ENCODE peak calls at places on chromosomes 3 and 15, in five cellular contexts. S is GM12878, K is IMR-90, M is K562, H is SK-N-SH. U is an unnamed sample.

GRCh38 chr3:188106454-188106853 is 47.5 kb upstream of the LPP start:
- DNase-seq in K (no peak), M (no peak), H (no peak), S (no peak), U (peak)

GRCh38 chr15:63256433-63256884 is 20.9 kb upstream of the APH1B start:
- DNase-seq in M (peak), K (peak), H (no peak), S (no peak), U (peak)

GRCh38 chr3:101513419-101513986 is 491 bp upstream of the SENP7 start:
- DNase-seq in H (no peak), M (no peak), S (no peak), K (no peak), U (no peak)

GRCh38 chr3:193948459-193948858 is 187.5 kb upstream of the HES1 start:
- DNase-seq in M (no peak), K (no peak), H (no peak), S (no peak), U (no peak)

GRCh38 chr3:99836681-99837080 is 19.0 kb downstream of the CMSS1 start:
- DNase-seq in M (no peak), H (no peak), S (no peak), K (no peak), U (no peak)

GRCh38 chr3:136819784-136820640 is 1.1 kb downstream of the SLC35G2 start:
- DNase-seq in S (no peak), K (peak), H (peak), M (no peak), U (peak)

GRCh38 chr3:73056365-73057150 is 4.9 kb upstream of the EBLN2 start:
- DNase-seq in S (no peak), M (no peak), K (peak), H (peak), U (peak)

GRCh38 chr3:89326997-89327396 is 219.6 kb downstream of the EPHA3 start:
- DNase-seq in H (no peak), K (no peak), M (no peak), S (no peak), U (no peak)

GRCh38 chr3:168736202-168736601 is 640.5 kb upstream of the GOLIM4 start:
- DNase-seq in S (no peak), M (no peak), K (no peak), H (no peak), U (no peak)

GRCh38 chr3:127158614-127159221 is 34.2 kb upstream of the PRR23E start:
- DNase-seq in M (no peak), K (no peak), S (no peak), H (no peak), U (no peak)

GRCh38 chr3:58117561-58118305 is 93.0 kb downstream of the DNASE1L3 start:
- DNase-seq in K (peak), H (no peak), M (no peak), S (no peak), U (no peak)

GRCh38 chr15:45449878-45450277 is 71.5 kb upstream of the GATM start:
- DNase-seq in M (no peak), K (no peak), S (no peak), H (no peak), U (no peak)

GRCh38 chr3:54222318-54222717 is 100.0 kb downstream of the CACNA2D3 start:
- DNase-seq in S (no peak), H (no peak), M (no peak), K (no peak), U (no peak)

GRCh38 chr3:13834258-13835035 is 45.4 kb downstream of the WNT7A start:
- DNase-seq in S (no peak), H (no peak), K (no peak), M (no peak), U (no peak)

GRCh38 chr3:64673159-64673715 is 14.6 kb downstream of the ADAMTS9 start:
- DNase-seq in S (no peak), K (no peak), H (no peak), M (no peak), U (no peak)
- TF ChIP-seq MXI1 in S (no peak), K (no peak), H (no peak), M (no peak), U (no peak)

GRCh38 chr3:9778518-9779129 is 8.9 kb upstream of the CAMK1 start:
- DNase-seq in S (no peak), H (no peak), M (no peak), K (no peak), U (no peak)

GRCh38 chr3:9780920-9781319 is 11.2 kb upstream of the CAMK1 start:
- DNase-seq in K (no peak), M (no peak), H (no peak), S (no peak), U (no peak)

GRCh38 chr3:9780451-9780797 is 10.7 kb upstream of the CAMK1 start:
- DNase-seq in H (no peak), M (no peak), K (no peak), S (no peak), U (no peak)

GRCh38 chr3:9779197-9779596 is 9.4 kb upstream of the CAMK1 start:
- DNase-seq in S (no peak), M (no peak), K (no peak), H (no peak), U (no peak)

GRCh38 chr3:9779721-9780450 is 10.1 kb upstream of the CAMK1 start:
- DNase-seq in H (no peak), S (peak), K (no peak), M (no peak), U (no peak)
- TF ChIP-seq MXI1 in H (no peak), S (no peak), K (no peak), M (no peak), U (no peak)

GRCh38 chr3:159845737-159846136 is 142.9 kb upstream of the IL12A start:
- DNase-seq in K (no peak), M (no peak), H (no peak), S (no peak), U (no peak)

GRCh38 chr3:159848348-159849118 is 140.1 kb upstream of the IL12A start:
- DNase-seq in K (no peak), M (no peak), H (no peak), S (no peak), U (no peak)

GRCh38 chr3:159844801-159845261 is 143.8 kb upstream of the IL12A start:
- DNase-seq in M (no peak), S (no peak), H (no peak), K (no peak), U (no peak)

GRCh38 chr3:159844383-159844730 is 144.3 kb upstream of the IL12A start:
- DNase-seq in S (no peak), K (peak), M (no peak), H (no peak), U (no peak)

GRCh38 chr3:159846255-159846654 is 142.4 kb upstream of the IL12A start:
- DNase-seq in H (no peak), S (no peak), M (no peak), K (no peak), U (no peak)
- TF ChIP-seq MXI1 in H (no peak), S (no peak), M (no peak), K (no peak), U (no peak)

GRCh38 chr3:39432342-39432741 is 25.8 kb downstream of the RPSA start:
- DNase-seq in S (no peak), K (no peak), M (no peak), H (no peak), U (no peak)

GRCh38 chr3:39435006-39435748 is 28.7 kb downstream of the RPSA start:
- DNase-seq in S (no peak), M (no peak), K (no peak), H (no peak), U (no peak)

GRCh38 chr3:39434574-39434973 is 28.1 kb downstream of the RPSA start:
- DNase-seq in K (peak), M (no peak), S (no peak), H (no peak), U (no peak)

GRCh38 chr3:39429466-39429865 is 22.9 kb downstream of the RPSA start:
- DNase-seq in S (no peak), K (no peak), M (no peak), H (no peak), U (no peak)

GRCh38 chr3:39433642-39434041 is 27.1 kb downstream of the RPSA start:
- DNase-seq in S (no peak), M (no peak), K (peak), H (no peak), U (no peak)
- TF ChIP-seq MXI1 in S (no peak), M (no peak), K (no peak), H (no peak), U (no peak)

GRCh38 chr15:84839714-84840113 is 22.6 kb downstream of the ALPK3 start:
- DNase-seq in K (no peak), H (no peak), S (no peak), M (no peak), U (no peak)
- TF ChIP-seq MXI1 in K (no peak), H (no peak), S (no peak), M (no peak), U (no peak)

DNA sequence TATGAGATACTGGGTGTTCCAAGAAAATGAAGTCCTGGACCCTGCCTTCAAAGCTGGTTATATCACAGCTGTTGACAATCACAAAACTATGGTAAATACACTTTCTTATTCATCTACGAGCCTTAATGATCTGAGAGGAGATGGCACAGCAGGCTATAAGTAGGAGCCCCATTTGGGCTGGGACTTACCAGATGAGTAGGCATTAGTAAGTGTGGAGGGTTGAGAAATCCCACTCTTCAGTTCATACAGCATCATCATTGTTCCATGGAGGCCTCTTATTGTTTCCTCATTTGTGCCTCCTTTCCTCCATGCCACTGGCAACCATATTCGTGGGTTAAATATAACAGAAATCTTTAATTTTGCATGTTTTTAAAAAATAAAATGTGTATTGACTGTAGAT is 67.0 kb downstream of the CMTM8 start:
- DNase-seq in S (no peak), M (no peak), H (no peak), K (no peak), U (no peak)
- TF ChIP-seq MXI1 in S (no peak), M (no peak), H (no peak), K (no peak), U (no peak)

GRCh38 chr3:10553586-10554235 is 48.3 kb upstream of the ATP2B2 start:
- DNase-seq in H (no peak), S (no peak), K (no peak), M (no peak), U (no peak)
- TF ChIP-seq MXI1 in H (no peak), S (no peak), K (no peak), M (no peak), U (no peak)

DNA sequence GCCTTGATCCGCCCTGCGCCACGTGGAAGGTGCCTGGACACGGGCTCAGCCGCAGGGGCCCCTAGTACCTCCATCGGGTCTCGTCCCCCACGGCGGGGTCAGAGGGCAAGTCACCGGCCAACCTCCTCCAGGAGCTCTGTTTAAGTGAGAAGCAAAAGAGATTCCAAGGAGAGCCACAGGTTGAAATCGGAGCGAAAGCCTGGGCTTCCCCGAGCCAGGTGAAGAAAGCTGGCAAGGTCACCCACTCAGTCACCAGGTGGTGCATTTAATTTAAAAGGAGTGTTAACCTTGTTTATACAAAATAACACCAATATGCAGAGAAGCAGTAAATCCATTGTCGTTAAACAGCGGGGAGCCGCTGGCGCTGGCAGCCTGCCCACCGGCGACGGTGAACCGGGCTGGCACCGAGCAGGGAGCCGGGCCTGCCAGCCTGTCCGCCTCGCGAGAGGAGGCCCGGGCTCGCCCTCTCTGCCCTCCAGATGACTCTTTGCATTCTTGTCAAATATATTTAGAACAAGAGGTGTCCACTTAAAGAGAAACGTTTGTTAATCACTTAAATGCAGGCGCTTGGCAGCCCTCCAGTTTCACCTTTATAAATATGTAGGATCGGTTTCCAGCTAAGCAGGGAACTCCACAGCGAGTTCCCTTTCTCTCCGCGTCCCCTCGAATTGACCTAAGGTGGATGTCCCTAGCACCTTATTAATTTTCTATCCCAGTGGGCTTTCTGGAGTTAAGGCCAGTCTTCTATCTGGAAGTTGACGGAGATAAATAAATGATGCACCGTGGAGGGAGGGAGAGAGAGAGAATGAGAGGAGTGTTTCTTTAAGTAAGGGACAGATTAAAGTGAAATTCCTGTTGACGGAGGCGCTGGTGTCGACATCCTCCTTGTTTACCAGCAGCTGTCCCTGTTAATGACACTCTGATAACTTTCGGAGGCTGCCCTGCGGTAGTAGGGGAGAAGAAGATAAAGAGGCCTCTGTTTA is 277.2 kb upstream of the NR2F2 start:
- DNase-seq in K (no peak), H (peak), S (no peak), M (peak), U (peak)
- TF ChIP-seq MXI1 in K (no peak), H (no peak), S (no peak), M (no peak), U (no peak)

DNA sequence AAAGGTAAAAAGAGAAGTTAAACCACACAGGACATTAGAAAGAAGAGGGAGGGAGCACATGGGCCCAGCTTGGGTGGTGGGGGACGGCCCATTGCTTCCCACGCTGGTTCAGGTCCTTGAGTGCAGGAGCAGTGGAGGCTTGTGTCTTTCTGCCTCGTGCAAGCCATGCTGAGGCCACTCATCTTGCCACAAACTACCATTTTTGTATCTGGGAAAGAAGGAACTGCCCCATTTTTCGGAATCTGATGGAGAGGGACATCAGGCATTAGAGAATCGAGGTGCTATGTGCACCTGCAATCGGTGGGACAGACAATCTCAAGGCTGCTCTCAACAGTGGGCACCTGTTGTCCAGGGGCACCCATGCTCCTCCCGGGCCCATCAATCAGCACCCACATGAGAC is 234.5 kb downstream of the KLF13 start:
- DNase-seq in S (no peak), K (no peak), M (no peak), H (no peak), U (no peak)
- TF ChIP-seq MXI1 in S (no peak), K (no peak), M (no peak), H (no peak), U (no peak)

DNA sequence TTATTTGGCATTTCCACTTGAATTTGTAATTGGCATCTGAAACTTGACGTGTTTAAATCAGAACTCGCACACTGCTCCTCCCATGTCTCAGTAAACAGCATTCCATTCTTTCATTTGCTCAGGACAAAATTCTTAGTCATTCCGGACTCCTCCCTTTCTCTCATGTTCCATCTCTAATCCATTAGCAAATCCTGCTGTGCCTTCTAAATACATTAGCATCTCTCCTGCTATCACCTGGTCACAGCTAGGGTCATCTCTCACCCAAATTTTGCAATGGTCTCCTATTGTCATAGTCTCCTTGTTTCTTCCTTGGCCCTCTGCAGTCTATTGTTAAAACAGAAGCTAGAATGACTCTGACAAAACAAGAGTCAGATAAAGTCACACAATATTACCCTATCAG is 119.9 kb upstream of the CADPS start:
- DNase-seq in K (no peak), M (no peak), S (no peak), H (no peak), U (no peak)
- TF ChIP-seq MXI1 in K (no peak), M (no peak), S (no peak), H (no peak), U (no peak)